ENCODE peak calls at places on chromosomes 11 and 22, in five cellular contexts. B, T, W, S and H are unnamed samples.
A peak's percentile ranks its signal among the peaks of the same experiment; 100 is the strongest.

GRCh38 chr11:128830836-128831780 is 36.0 kb downstream of the KCNJ1 start:
- DNase-seq in W (peak; percentile 57), T (peak; percentile 88), B (peak; percentile 67), S (peak; percentile 88), H (peak; percentile 53)

GRCh38 chr11:650482-650881 is 13.4 kb downstream of the DRD4 start:
- DNase-seq in W (no peak), T (no peak), B (no peak), S (no peak), H (no peak)

GRCh38 chr22:32355760-32356159 is 1.9 kb upstream of the RFPL3 start:
- DNase-seq in W (no peak), S (no peak), B (peak; percentile 31), T (no peak), H (no peak)

GRCh38 chr22:22933807-22934542 is 46.4 kb downstream of the IGLL5 start:
- DNase-seq in T (no peak), W (no peak), S (no peak), B (no peak), H (no peak)

GRCh38 chr11:72683782-72684200 is 9.6 kb upstream of the PDE2A start:
- DNase-seq in W (no peak), B (peak; percentile 42), T (no peak), S (peak; percentile 92), H (no peak)

GRCh38 chr11:128802358-128802981 is 64.6 kb downstream of the KCNJ1 start:
- DNase-seq in T (no peak), W (no peak), B (peak; percentile 15), S (peak; percentile 59), H (no peak)

GRCh38 chr22:42747701-42748513 is 27.2 kb upstream of the A4GALT start:
- DNase-seq in W (no peak), B (no peak), S (peak; percentile 45), T (no peak), H (peak; percentile 27)

GRCh38 chr11:14310696-14311095 is 48.3 kb downstream of the RRAS2 start:
- DNase-seq in B (no peak), W (peak; percentile 36), T (no peak), S (no peak), H (peak; percentile 51)

GRCh38 chr11:17012712-17013547 is 1.3 kb downstream of the PLEKHA7 start:
- DNase-seq in W (no peak), T (peak; percentile 75), B (peak; percentile 91), S (peak; percentile 38), H (no peak)

GRCh38 chr22:32788884-32789624 is 12.5 kb upstream of the TIMP3 start:
- DNase-seq in T (no peak), W (no peak), B (no peak), S (no peak), H (peak; percentile 62)

GRCh38 chr11:17846852-17847453 is 112.4 kb downstream of the KCNC1 start:
- DNase-seq in B (peak; percentile 17), S (peak; percentile 23), T (no peak), W (no peak), H (no peak)

GRCh38 chr22:20000246-20001081 is 16.2 kb downstream of the ARVCF start:
- DNase-seq in T (no peak), W (no peak), S (no peak), B (no peak), H (no peak)

GRCh38 chr11:119155733-119156492 is 7.1 kb downstream of the ABCG4 start:
- DNase-seq in W (no peak), S (peak; percentile 33), B (peak; percentile 57), T (no peak), H (no peak)

GRCh38 chr11:20367313-20367948 is 3.9 kb downstream of the HTATIP2 start:
- DNase-seq in S (no peak), B (peak; percentile 70), W (peak; percentile 66), T (no peak), H (peak; percentile 40)

GRCh38 chr11:742156-742546 is 5.1 kb upstream of the TALDO1 start:
- DNase-seq in W (no peak), B (no peak), S (no peak), T (no peak), H (no peak)

GRCh38 chr22:42283288-42284229 is 13.1 kb upstream of the TCF20 start:
- DNase-seq in W (no peak), S (peak; percentile 82), B (no peak), T (no peak), H (no peak)

GRCh38 chr11:10294289-10294953 is 402 bp upstream of the SBF2 start:
- DNase-seq in S (peak; percentile 56), B (peak; percentile 62), T (peak; percentile 83), W (no peak), H (peak; percentile 79)

GRCh38 chr11:11416917-11417316 is 63.9 kb upstream of the CSNK2A3 start:
- DNase-seq in W (no peak), S (no peak), B (peak; percentile 11), T (no peak), H (no peak)

GRCh38 chr22:33044059-33044458 is 14.1 kb downstream of the SYN3 start:
- DNase-seq in W (no peak), T (no peak), S (no peak), B (no peak), H (no peak)

GRCh38 chr11:71147331-71147730 is 105.0 kb downstream of the SHANK2 start:
- DNase-seq in B (no peak), T (no peak), S (no peak), W (no peak), H (no peak)

GRCh38 chr22:39486951-39487825 is 14.9 kb upstream of the MIEF1 start:
- DNase-seq in B (no peak), T (no peak), W (no peak), S (no peak), H (no peak)
- TF ChIP-seq CTCF in B (no peak), T (no peak), W (no peak), S (no peak), H (no peak)

GRCh38 chr11:112481893-112482292 is 221.2 kb upstream of the PLET1 start:
- DNase-seq in S (no peak), T (no peak), B (no peak), W (no peak), H (no peak)

GRCh38 chr11:112477152-112477928 is 216.7 kb upstream of the PLET1 start:
- DNase-seq in B (no peak), S (no peak), T (no peak), W (no peak), H (no peak)

GRCh38 chr11:112481431-112481830 is 220.8 kb upstream of the PLET1 start:
- DNase-seq in W (no peak), B (no peak), T (no peak), S (no peak), H (no peak)

GRCh38 chr11:112477929-112478317 is 217.3 kb upstream of the PLET1 start:
- DNase-seq in S (no peak), T (no peak), B (no peak), W (no peak), H (no peak)

DNA sequence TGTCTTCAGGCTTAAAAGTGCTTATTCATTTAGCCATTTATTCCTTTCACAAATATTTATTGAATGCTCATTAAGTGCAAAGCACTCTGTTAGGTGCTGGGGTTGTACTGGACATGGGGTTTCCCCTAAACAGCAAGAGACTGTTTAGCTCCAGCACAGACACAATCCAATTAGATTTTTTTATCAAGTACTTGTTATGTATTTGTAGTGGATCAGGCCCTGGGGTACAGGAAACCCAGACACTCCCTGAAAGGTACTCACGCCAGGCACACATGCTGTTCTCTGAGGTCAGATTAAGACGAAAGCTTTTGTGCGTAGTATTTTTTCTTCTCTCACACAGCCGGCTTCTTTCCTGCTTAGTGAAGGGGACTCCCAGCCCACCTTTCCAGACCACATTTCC is 218.1 kb upstream of the PLET1 start:
- DNase-seq in T (no peak), S (no peak), W (no peak), B (no peak), H (no peak)
- TF ChIP-seq CTCF in T (no peak), S (no peak), W (no peak), B (no peak), H (no peak)

DNA sequence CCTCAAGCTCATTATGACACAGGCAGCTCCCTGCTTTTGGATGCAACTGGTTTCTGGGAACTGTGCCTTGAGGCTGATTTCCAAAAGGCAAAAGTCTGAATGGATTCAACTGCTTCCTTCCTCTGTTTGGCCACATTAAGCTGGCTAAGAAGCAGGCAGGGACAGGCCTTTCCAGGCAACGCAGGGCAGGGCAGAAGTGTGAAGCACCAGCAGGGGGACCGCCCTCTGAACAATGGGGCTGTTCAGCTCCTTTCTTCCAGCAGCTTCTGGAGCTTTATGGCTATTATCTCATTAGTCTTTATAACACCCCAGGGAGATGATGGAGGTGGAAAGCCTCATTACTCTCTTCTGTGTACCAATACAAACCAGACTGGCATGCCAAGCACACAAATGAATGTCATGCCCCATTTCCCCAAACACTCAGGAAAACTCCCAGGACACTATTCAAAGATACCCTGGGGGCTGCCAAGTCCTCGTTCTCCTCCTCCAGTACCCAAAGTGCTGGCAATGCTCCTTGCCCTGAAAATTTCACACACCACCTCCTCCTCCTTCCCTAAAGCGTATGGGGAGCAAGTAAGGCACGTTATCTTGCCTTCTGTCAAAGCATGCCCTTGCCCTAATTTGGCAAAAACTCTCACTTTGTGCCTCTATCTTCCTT is 21.3 kb downstream of the MORC2 start:
- DNase-seq in W (no peak), T (no peak), S (peak; percentile 67), B (no peak), H (no peak)
- TF ChIP-seq CTCF in W (no peak), T (no peak), S (no peak), B (no peak), H (no peak)

GRCh38 chr22:45970709-45971388 is 6.1 kb downstream of the WNT7B start:
- DNase-seq in S (no peak), W (no peak), T (no peak), B (no peak), H (no peak)

GRCh38 chr22:45974498-45974897 is 2.5 kb downstream of the WNT7B start:
- DNase-seq in T (no peak), B (peak; percentile 54), S (no peak), W (no peak), H (no peak)

GRCh38 chr22:45971389-45972028 is 5.5 kb downstream of the WNT7B start:
- DNase-seq in B (no peak), W (no peak), T (no peak), S (no peak), H (no peak)

GRCh38 chr22:45972868-45973212 is 4.1 kb downstream of the WNT7B start:
- DNase-seq in T (no peak), B (no peak), S (no peak), W (no peak), H (no peak)

DNA sequence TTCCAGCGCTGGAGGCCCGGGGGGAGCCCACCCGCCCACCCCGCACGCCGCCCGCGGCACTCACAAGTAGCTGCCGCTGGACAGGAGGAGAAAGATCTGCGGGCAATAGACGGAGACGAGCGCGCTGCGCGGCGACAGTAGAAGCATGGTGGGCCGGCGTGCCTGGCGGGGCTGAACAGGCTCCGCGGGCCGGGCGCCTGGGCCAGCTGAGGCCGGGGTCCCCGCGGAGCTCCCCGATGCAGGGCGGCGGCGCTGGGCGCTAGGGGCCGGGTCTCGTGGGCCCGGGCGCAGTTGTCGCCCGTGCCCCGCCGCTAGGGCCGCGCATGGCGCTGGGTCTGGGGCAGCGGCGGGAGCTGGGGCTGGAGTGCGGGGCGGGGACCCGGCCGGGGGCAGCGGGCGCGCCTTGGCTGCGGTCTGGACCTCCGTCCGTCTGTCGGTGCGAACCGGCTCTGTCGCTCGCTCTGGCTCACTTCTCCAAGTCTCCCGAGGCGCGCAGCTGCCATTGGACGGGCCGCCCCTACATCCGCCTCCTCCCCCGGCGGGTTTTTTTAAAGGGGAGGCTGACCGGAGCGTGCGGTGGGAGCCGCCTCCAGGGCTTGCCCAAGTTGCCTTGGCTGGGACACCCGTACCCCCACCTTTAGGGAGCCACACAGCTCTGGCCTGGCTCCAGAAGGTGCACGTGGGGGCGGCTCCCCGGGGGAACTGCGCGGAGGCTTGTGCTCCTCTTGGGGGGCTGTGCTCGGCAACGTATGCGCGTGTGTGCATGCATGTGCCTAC is 4.7 kb downstream of the WNT7B start:
- DNase-seq in W (no peak), T (no peak), S (no peak), B (no peak), H (no peak)
- TF ChIP-seq CTCF in W (no peak), T (no peak), S (no peak), B (no peak), H (no peak)

GRCh38 chr22:37818397-37819099 is 4.6 kb upstream of the GALR3 start:
- DNase-seq in S (peak; percentile 77), W (no peak), B (no peak), T (no peak), H (no peak)
- TF ChIP-seq CTCF in S (peak; percentile 13), W (peak; percentile 21), B (no peak), T (peak; percentile 7), H (peak; percentile 39)